ENCODE peak calls at places on chromosomes 11 and 22, in six cellular contexts. One of them, this sample, is unnamed.

GRCh38 chr22:37965940-37966664 is 12.6 kb downstream of the POLR2F start:
- DNase-seq in H9: no peak
- DNase-seq in heart left ventricle: no peak
- DNase-seq in CD4-positive, alpha-beta T cell: no peak
- DNase-seq in body of pancreas: no peak
- DNase-seq in mammary epithelial cell: peak; percentile 17
- DNase-seq in this sample: no peak

GRCh38 chr11:18594999-18595749 is 4.4 kb upstream of the MISFA start:
- DNase-seq in H9: no peak
- DNase-seq in heart left ventricle: no peak
- DNase-seq in CD4-positive, alpha-beta T cell: no peak
- DNase-seq in body of pancreas: no peak
- DNase-seq in mammary epithelial cell: peak; percentile 89
- DNase-seq in this sample: peak; percentile 77

GRCh38 chr11:65314501-65315203 is at the start of gene CDC42EP2:
- DNase-seq in H9: peak; percentile 86
- DNase-seq in heart left ventricle: peak; percentile 92
- DNase-seq in CD4-positive, alpha-beta T cell: peak; percentile 61
- DNase-seq in body of pancreas: peak; percentile 90
- DNase-seq in mammary epithelial cell: peak; percentile 82
- DNase-seq in this sample: peak; percentile 90

GRCh38 chr11:121514401-121514981 is 61.7 kb upstream of the SORL1-AS1 start:
- DNase-seq in H9: no peak
- DNase-seq in heart left ventricle: no peak
- DNase-seq in CD4-positive, alpha-beta T cell: no peak
- DNase-seq in body of pancreas: no peak
- DNase-seq in mammary epithelial cell: no peak
- DNase-seq in this sample: no peak

GRCh38 chr11:30110691-30111090 is 93.9 kb upstream of the KCNA4 start:
- DNase-seq in H9: no peak
- DNase-seq in heart left ventricle: no peak
- DNase-seq in CD4-positive, alpha-beta T cell: no peak
- DNase-seq in body of pancreas: no peak
- DNase-seq in mammary epithelial cell: no peak
- DNase-seq in this sample: no peak

GRCh38 chr11:47369676-47370075 is 8.7 kb downstream of the SPI1 start:
- DNase-seq in H9: no peak
- DNase-seq in heart left ventricle: no peak
- DNase-seq in CD4-positive, alpha-beta T cell: no peak
- DNase-seq in body of pancreas: no peak
- DNase-seq in mammary epithelial cell: no peak
- DNase-seq in this sample: no peak

GRCh38 chr11:67280791-67281551 is 8.1 kb upstream of the ANKRD13D start:
- DNase-seq in H9: no peak
- DNase-seq in heart left ventricle: peak; percentile 18
- DNase-seq in CD4-positive, alpha-beta T cell: no peak
- DNase-seq in body of pancreas: no peak
- DNase-seq in mammary epithelial cell: no peak
- DNase-seq in this sample: no peak

GRCh38 chr11:1502168-1502955 is 15.8 kb upstream of the MOB2 start:
- DNase-seq in H9: no peak
- DNase-seq in heart left ventricle: no peak
- DNase-seq in CD4-positive, alpha-beta T cell: no peak
- DNase-seq in body of pancreas: no peak
- DNase-seq in mammary epithelial cell: no peak
- DNase-seq in this sample: no peak

GRCh38 chr11:75248924-75249256 is 8.3 kb downstream of the TPBGL start:
- DNase-seq in H9: no peak
- DNase-seq in heart left ventricle: no peak
- DNase-seq in CD4-positive, alpha-beta T cell: no peak
- DNase-seq in body of pancreas: no peak
- DNase-seq in mammary epithelial cell: no peak
- DNase-seq in this sample: no peak

GRCh38 chr11:120268686-120269085 is 28.7 kb downstream of the POU2F3 start:
- DNase-seq in H9: no peak
- DNase-seq in heart left ventricle: no peak
- DNase-seq in CD4-positive, alpha-beta T cell: no peak
- DNase-seq in body of pancreas: no peak
- DNase-seq in mammary epithelial cell: no peak
- DNase-seq in this sample: no peak

GRCh38 chr11:80320226-80320625 is 879.4 kb upstream of the TENM4 start:
- DNase-seq in H9: no peak
- DNase-seq in heart left ventricle: no peak
- DNase-seq in CD4-positive, alpha-beta T cell: no peak
- DNase-seq in body of pancreas: no peak
- DNase-seq in mammary epithelial cell: no peak
- DNase-seq in this sample: no peak

GRCh38 chr11:28133146-28133545 is 25.0 kb downstream of the METTL15 start:
- DNase-seq in H9: no peak
- DNase-seq in heart left ventricle: no peak
- DNase-seq in CD4-positive, alpha-beta T cell: no peak
- DNase-seq in body of pancreas: no peak
- DNase-seq in mammary epithelial cell: no peak
- DNase-seq in this sample: no peak

GRCh38 chr22:49481651-49482399 is 345.8 kb downstream of the BRD1 start:
- DNase-seq in H9: no peak
- DNase-seq in heart left ventricle: no peak
- DNase-seq in CD4-positive, alpha-beta T cell: no peak
- DNase-seq in body of pancreas: no peak
- DNase-seq in mammary epithelial cell: no peak
- DNase-seq in this sample: no peak

GRCh38 chr11:12856338-12856737 is 152.8 kb upstream of the RASSF10 start:
- DNase-seq in H9: no peak
- DNase-seq in heart left ventricle: no peak
- DNase-seq in CD4-positive, alpha-beta T cell: no peak
- DNase-seq in body of pancreas: no peak
- DNase-seq in mammary epithelial cell: no peak
- DNase-seq in this sample: no peak

GRCh38 chr11:65124480-65125196 is 2.5 kb downstream of the MRPL49 start:
- DNase-seq in H9: no peak
- DNase-seq in heart left ventricle: no peak
- DNase-seq in CD4-positive, alpha-beta T cell: no peak
- DNase-seq in body of pancreas: no peak
- DNase-seq in mammary epithelial cell: no peak
- DNase-seq in this sample: no peak

GRCh38 chr22:24952837-24953293 is 349 bp downstream of the KIAA1671 start:
- DNase-seq in H9: peak; percentile 81
- DNase-seq in heart left ventricle: peak; percentile 33
- DNase-seq in CD4-positive, alpha-beta T cell: no peak
- DNase-seq in body of pancreas: peak; percentile 65
- DNase-seq in mammary epithelial cell: peak; percentile 73
- DNase-seq in this sample: peak; percentile 73

GRCh38 chr22:24957043-24957442 is 4.5 kb downstream of the KIAA1671 start:
- DNase-seq in H9: no peak
- DNase-seq in heart left ventricle: no peak
- DNase-seq in CD4-positive, alpha-beta T cell: no peak
- DNase-seq in body of pancreas: no peak
- DNase-seq in mammary epithelial cell: peak; percentile 69
- DNase-seq in this sample: no peak

GRCh38 chr22:24954114-24954463 is 1.6 kb downstream of the KIAA1671 start:
- DNase-seq in H9: no peak
- DNase-seq in heart left ventricle: no peak
- DNase-seq in CD4-positive, alpha-beta T cell: no peak
- DNase-seq in body of pancreas: no peak
- DNase-seq in mammary epithelial cell: no peak
- DNase-seq in this sample: no peak

GRCh38 chr22:24953294-24954113 is 988 bp downstream of the KIAA1671 start:
- DNase-seq in H9: no peak
- DNase-seq in heart left ventricle: peak; percentile 53
- DNase-seq in CD4-positive, alpha-beta T cell: no peak
- DNase-seq in body of pancreas: peak; percentile 41
- DNase-seq in mammary epithelial cell: no peak
- DNase-seq in this sample: no peak

DNA sequence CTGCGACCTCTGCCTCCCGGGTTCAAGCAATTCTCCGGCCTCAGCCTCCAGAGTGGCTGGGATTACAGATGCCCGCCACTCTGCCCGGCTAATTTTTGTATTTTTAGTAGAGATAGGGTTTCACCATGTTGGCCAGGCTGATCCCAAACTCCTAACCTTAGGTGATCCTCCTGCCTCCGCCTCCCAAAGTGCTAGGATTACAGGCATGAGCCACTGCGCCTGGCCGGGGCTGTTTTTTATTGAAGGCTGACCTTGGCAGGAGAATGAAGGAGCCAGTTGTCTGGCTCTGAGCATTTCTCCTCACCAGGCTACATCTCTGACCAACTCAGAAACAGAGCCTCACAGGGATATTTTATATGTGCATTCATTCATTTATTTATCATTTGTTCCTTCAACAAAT is 2.3 kb downstream of the KIAA1671 start:
- DNase-seq in H9: no peak
- DNase-seq in heart left ventricle: no peak
- DNase-seq in CD4-positive, alpha-beta T cell: no peak
- DNase-seq in body of pancreas: no peak
- DNase-seq in mammary epithelial cell: no peak
- DNase-seq in this sample: no peak
- TF ChIP-seq CTCF in H9: no peak
- TF ChIP-seq CTCF in heart left ventricle: no peak
- TF ChIP-seq CTCF in CD4-positive, alpha-beta T cell: no peak
- TF ChIP-seq CTCF in body of pancreas: no peak
- TF ChIP-seq CTCF in mammary epithelial cell: no peak
- TF ChIP-seq CTCF in this sample: no peak

GRCh38 chr11:17171916-17172315 is 35.9 kb downstream of the PIK3C2A start:
- DNase-seq in H9: no peak
- DNase-seq in heart left ventricle: no peak
- DNase-seq in CD4-positive, alpha-beta T cell: no peak
- DNase-seq in body of pancreas: no peak
- DNase-seq in mammary epithelial cell: no peak
- DNase-seq in this sample: no peak
- H3K27ac ChIP-seq in H9: no peak overlapping the region
- H3K27ac ChIP-seq in heart left ventricle: no peak overlapping the region
- H3K27ac ChIP-seq in CD4-positive, alpha-beta T cell: no peak overlapping the region
- H3K27ac ChIP-seq in body of pancreas: no peak overlapping the region
- H3K27ac ChIP-seq in mammary epithelial cell: no peak overlapping the region
- H3K27ac ChIP-seq in this sample: no peak overlapping the region

GRCh38 chr11:46369458-46370152 is 11.9 kb upstream of the MDK start:
- DNase-seq in H9: peak; percentile 91
- DNase-seq in heart left ventricle: no peak
- DNase-seq in CD4-positive, alpha-beta T cell: peak; percentile 40
- DNase-seq in body of pancreas: peak; percentile 51
- DNase-seq in mammary epithelial cell: peak; percentile 64
- DNase-seq in this sample: peak; percentile 55

GRCh38 chr11:46367244-46367915 is 14.1 kb upstream of the MDK start:
- DNase-seq in H9: peak; percentile 82
- DNase-seq in heart left ventricle: peak; percentile 74
- DNase-seq in CD4-positive, alpha-beta T cell: peak; percentile 68
- DNase-seq in body of pancreas: peak; percentile 71
- DNase-seq in mammary epithelial cell: no peak
- DNase-seq in this sample: no peak

GRCh38 chr11:46366661-46367161 is 14.8 kb upstream of the MDK start:
- DNase-seq in H9: no peak
- DNase-seq in heart left ventricle: no peak
- DNase-seq in CD4-positive, alpha-beta T cell: no peak
- DNase-seq in body of pancreas: no peak
- DNase-seq in mammary epithelial cell: no peak
- DNase-seq in this sample: no peak

GRCh38 chr11:46366260-46366659 is 15.2 kb upstream of the MDK start:
- DNase-seq in H9: no peak
- DNase-seq in heart left ventricle: no peak
- DNase-seq in CD4-positive, alpha-beta T cell: no peak
- DNase-seq in body of pancreas: no peak
- DNase-seq in mammary epithelial cell: no peak
- DNase-seq in this sample: no peak

GRCh38 chr11:46367916-46368267 is 13.6 kb upstream of the MDK start:
- DNase-seq in H9: no peak
- DNase-seq in heart left ventricle: no peak
- DNase-seq in CD4-positive, alpha-beta T cell: no peak
- DNase-seq in body of pancreas: no peak
- DNase-seq in mammary epithelial cell: no peak
- DNase-seq in this sample: no peak
- TF ChIP-seq CTCF in H9: no peak
- TF ChIP-seq CTCF in heart left ventricle: peak; percentile 13
- TF ChIP-seq CTCF in CD4-positive, alpha-beta T cell: no peak
- TF ChIP-seq CTCF in body of pancreas: no peak
- TF ChIP-seq CTCF in mammary epithelial cell: no peak
- TF ChIP-seq CTCF in this sample: peak; percentile 48

DNA sequence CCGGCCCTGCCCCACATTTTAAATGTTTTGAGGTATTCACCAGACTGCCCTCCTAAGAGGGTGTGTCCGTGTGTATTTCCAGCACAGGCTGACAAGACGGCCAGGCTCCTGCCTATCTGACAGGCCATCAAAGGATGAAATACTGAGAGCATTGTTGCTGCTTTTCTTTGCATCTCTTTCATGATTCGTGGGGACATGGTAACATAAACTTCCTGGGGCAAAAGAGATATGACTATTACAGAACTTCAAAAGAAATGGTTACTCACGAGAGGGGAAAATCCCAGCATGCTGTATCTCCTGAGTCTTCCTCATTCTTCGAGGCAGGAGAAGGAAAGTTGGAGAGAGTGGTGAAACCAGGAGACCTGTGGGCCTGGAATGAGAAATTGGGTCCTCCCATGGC is 10.3 kb upstream of the BIK start:
- DNase-seq in H9: no peak
- DNase-seq in heart left ventricle: no peak
- DNase-seq in CD4-positive, alpha-beta T cell: no peak
- DNase-seq in body of pancreas: no peak
- DNase-seq in mammary epithelial cell: peak; percentile 53
- DNase-seq in this sample: no peak
- H3K27ac ChIP-seq in H9: no peak overlapping the region
- H3K27ac ChIP-seq in heart left ventricle: peak overlapping the region; percentile 70
- H3K27ac ChIP-seq in CD4-positive, alpha-beta T cell: no peak overlapping the region
- H3K27ac ChIP-seq in body of pancreas: no peak overlapping the region
- H3K27ac ChIP-seq in mammary epithelial cell: no peak overlapping the region
- H3K27ac ChIP-seq in this sample: no peak overlapping the region

DNA sequence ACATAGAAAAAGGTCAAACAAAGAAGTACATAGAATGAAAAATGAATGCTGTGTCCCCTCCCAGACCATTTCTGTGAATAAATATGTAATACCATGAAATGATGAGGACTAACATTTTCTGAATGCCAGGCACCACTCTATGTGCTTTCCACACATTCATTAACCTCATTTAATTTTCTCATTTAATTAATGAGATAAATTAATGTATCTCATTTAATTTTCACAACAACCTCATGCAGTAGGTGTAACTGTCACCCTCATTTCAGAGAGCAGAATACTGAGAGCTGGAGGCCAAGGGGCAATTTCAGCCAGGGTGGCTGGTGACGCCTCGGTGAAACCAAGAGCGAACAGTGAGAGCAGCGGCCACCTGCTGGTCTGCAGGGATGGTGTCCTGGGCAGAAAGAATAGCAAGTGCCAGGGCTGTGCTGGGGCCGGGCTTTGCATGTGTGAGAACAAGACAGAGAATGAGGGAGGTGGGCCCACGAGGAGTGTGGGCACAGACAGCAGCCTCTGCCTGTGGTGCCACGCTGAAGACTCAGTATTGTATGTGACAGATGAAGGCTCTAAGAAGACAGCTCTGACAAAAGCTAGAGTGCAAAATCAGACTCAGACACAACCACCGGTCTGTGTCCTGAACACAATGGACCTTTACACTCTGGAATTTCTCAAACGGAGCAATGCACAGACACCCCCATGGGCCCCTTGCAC is 1.8 kb upstream of the SERPIND1 start:
- DNase-seq in H9: no peak
- DNase-seq in heart left ventricle: no peak
- DNase-seq in CD4-positive, alpha-beta T cell: no peak
- DNase-seq in body of pancreas: no peak
- DNase-seq in mammary epithelial cell: no peak
- DNase-seq in this sample: no peak
- TF ChIP-seq CTCF in H9: peak; percentile 41
- TF ChIP-seq CTCF in heart left ventricle: no peak
- TF ChIP-seq CTCF in CD4-positive, alpha-beta T cell: no peak
- TF ChIP-seq CTCF in body of pancreas: no peak
- TF ChIP-seq CTCF in mammary epithelial cell: no peak
- TF ChIP-seq CTCF in this sample: no peak